ENCODE peak calls at places on chromosomes 6 and 20, in nine cellular contexts. Z is WTC11; K is Calu3; H is activated CD4-positive, alpha-beta T cell treated with anti-CD3 and anti-CD28 coated beads, Interleukin-2, amount 50 U/mL, for 24 hours; D is T1000; T is HEK293T; J is iPS-NIHi11; S is hepatic stellate cell; Y is PC-3. W is an unnamed sample.

GRCh38 chr6:15336905-15337583 is 91.2 kb downstream of the JARID2 start:
- DNase-seq in K (no peak), H (no peak), D (no peak), Y (no peak), Z (no peak), T (no peak), S (no peak), J (peak; percentile 17), W (no peak)

GRCh38 chr20:19849341-19850189 is 91.5 kb downstream of the RIN2 start:
- DNase-seq in Y (no peak), D (no peak), T (no peak), Z (no peak), J (no peak), S (no peak), H (no peak), K (no peak), W (peak; percentile 18)

GRCh38 chr20:23143986-23144695 is 58.0 kb upstream of the CD93 start:
- DNase-seq in D (no peak), T (no peak), Z (no peak), K (no peak), H (no peak), J (no peak), S (no peak), Y (peak; percentile 74), W (no peak)

GRCh38 chr6:133502451-133503259 is 261.5 kb downstream of the EYA4 start:
- DNase-seq in J (peak; percentile 9), D (no peak), Y (peak; percentile 12), T (no peak), Z (no peak), S (peak; percentile 7), K (no peak), H (no peak), W (no peak)

GRCh38 chr6:158772851-158773371 is 46.3 kb downstream of the EZR start:
- DNase-seq in H (no peak), K (no peak), S (no peak), Y (no peak), T (no peak), D (no peak), J (no peak), Z (no peak), W (no peak)

GRCh38 chr20:9359561-9360308 is 154.7 kb upstream of the LAMP5 start:
- DNase-seq in D (no peak), Y (peak; percentile 78), Z (peak; percentile 35), S (no peak), T (peak; percentile 34), J (peak; percentile 44), H (no peak), K (peak; percentile 37), W (peak; percentile 3)

GRCh38 chr20:50019466-50020256 is 36.9 kb downstream of the SNAI1 start:
- DNase-seq in T (no peak), J (no peak), Z (no peak), K (peak; percentile 38), S (no peak), H (no peak), Y (peak; percentile 86), D (no peak), W (no peak)

GRCh38 chr6:93047033-93047432 is 372.3 kb downstream of the EPHA7 start:
- DNase-seq in H (no peak), S (no peak), Y (no peak), J (peak; percentile 29), D (no peak), K (no peak), Z (peak; percentile 31), T (peak; percentile 7), W (no peak)

GRCh38 chr6:10248378-10248843 is 166.5 kb downstream of the TFAP2A start:
- DNase-seq in S (no peak), Y (peak; percentile 71), H (no peak), D (no peak), K (no peak), J (no peak), T (no peak), Z (peak; percentile 46), W (no peak)

GRCh38 chr20:32149566-32150170 is 40.2 kb downstream of the TM9SF4 start:
- DNase-seq in T (no peak), H (no peak), Y (no peak), S (no peak), J (no peak), Z (no peak), K (no peak), D (no peak), W (no peak)

GRCh38 chr20:32792316-32792715 is 27.4 kb upstream of the MAPRE1 start:
- DNase-seq in H (no peak), Y (no peak), Z (no peak), S (peak; percentile 55), K (peak; percentile 88), T (no peak), J (peak; percentile 39), D (no peak), W (no peak)

GRCh38 chr20:47335251-47336012 is 21.1 kb downstream of the ZMYND8 start:
- DNase-seq in J (no peak), S (no peak), D (no peak), K (no peak), Z (no peak), T (no peak), Y (no peak), H (no peak), W (no peak)

GRCh38 chr20:57659131-57659788 is 39.0 kb upstream of the ZBP1 start:
- DNase-seq in T (no peak), Y (no peak), K (peak; percentile 4), S (no peak), Z (peak; percentile 9), D (no peak), J (peak; percentile 29), H (no peak), W (no peak)

GRCh38 chr20:24422361-24422760 is 47.1 kb upstream of the SYNDIG1 start:
- DNase-seq in Z (no peak), S (no peak), T (no peak), J (no peak), H (no peak), Y (no peak), K (no peak), D (no peak), W (no peak)